ENCODE peak calls at places on chromosomes 6 and 20, in ten cellular contexts. One of them, this sample, is unnamed.

GRCh38 chr6:29530671-29531310 is 28.7 kb downstream of the UBD start:
- DNase-seq in foreskin fibroblast: no peak
- DNase-seq in HFFc6: no peak
- DNase-seq in ovary: no peak
- DNase-seq in heart right ventricle: no peak
- DNase-seq in cardiac fibroblast: no peak
- DNase-seq in ascending aorta: no peak
- DNase-seq in breast epithelium: no peak
- DNase-seq in WERI-Rb-1: no peak
- DNase-seq in stomach: no peak
- DNase-seq in this sample: no peak

GRCh38 chr6:152225231-152225934 is 411.8 kb downstream of the SYNE1 start:
- DNase-seq in foreskin fibroblast: peak; percentile 54
- DNase-seq in HFFc6: no peak
- DNase-seq in ovary: no peak
- DNase-seq in heart right ventricle: no peak
- DNase-seq in cardiac fibroblast: no peak
- DNase-seq in ascending aorta: no peak
- DNase-seq in breast epithelium: no peak
- DNase-seq in WERI-Rb-1: no peak
- DNase-seq in stomach: no peak
- DNase-seq in this sample: no peak

GRCh38 chr20:17202668-17203067 is 24.2 kb upstream of the PCSK2 start:
- DNase-seq in foreskin fibroblast: no peak
- DNase-seq in HFFc6: no peak
- DNase-seq in ovary: peak; percentile 19
- DNase-seq in heart right ventricle: no peak
- DNase-seq in cardiac fibroblast: no peak
- DNase-seq in ascending aorta: no peak
- DNase-seq in breast epithelium: no peak
- DNase-seq in WERI-Rb-1: no peak
- DNase-seq in stomach: no peak
- DNase-seq in this sample: no peak

GRCh38 chr6:126753616-126754015 is 364.9 kb upstream of the RSPO3 start:
- DNase-seq in foreskin fibroblast: no peak
- DNase-seq in HFFc6: no peak
- DNase-seq in ovary: no peak
- DNase-seq in heart right ventricle: no peak
- DNase-seq in cardiac fibroblast: no peak
- DNase-seq in ascending aorta: no peak
- DNase-seq in breast epithelium: no peak
- DNase-seq in WERI-Rb-1: no peak
- DNase-seq in stomach: no peak
- DNase-seq in this sample: no peak

GRCh38 chr20:5528719-5529256 is 212.0 kb upstream of the PROKR2 start:
- DNase-seq in foreskin fibroblast: peak; percentile 92
- DNase-seq in HFFc6: peak; percentile 71
- DNase-seq in ovary: peak; percentile 70
- DNase-seq in heart right ventricle: peak; percentile 16
- DNase-seq in cardiac fibroblast: peak; percentile 93
- DNase-seq in ascending aorta: peak; percentile 85
- DNase-seq in breast epithelium: peak; percentile 53
- DNase-seq in WERI-Rb-1: peak; percentile 71
- DNase-seq in stomach: peak; percentile 75
- DNase-seq in this sample: peak; percentile 41

GRCh38 chr6:7267521-7268091 is 45.4 kb downstream of the SSR1 start:
- DNase-seq in foreskin fibroblast: peak; percentile 98
- DNase-seq in HFFc6: peak; percentile 98
- DNase-seq in ovary: no peak
- DNase-seq in heart right ventricle: no peak
- DNase-seq in cardiac fibroblast: peak; percentile 90
- DNase-seq in ascending aorta: peak; percentile 77
- DNase-seq in breast epithelium: peak; percentile 72
- DNase-seq in WERI-Rb-1: no peak
- DNase-seq in stomach: peak; percentile 88
- DNase-seq in this sample: no peak

GRCh38 chr6:102197211-102197610 is 803.7 kb downstream of the GRIK2 start:
- DNase-seq in foreskin fibroblast: no peak
- DNase-seq in HFFc6: no peak
- DNase-seq in ovary: no peak
- DNase-seq in heart right ventricle: no peak
- DNase-seq in cardiac fibroblast: no peak
- DNase-seq in ascending aorta: no peak
- DNase-seq in breast epithelium: no peak
- DNase-seq in WERI-Rb-1: peak; percentile 10
- DNase-seq in stomach: no peak
- DNase-seq in this sample: no peak

GRCh38 chr20:24034820-24035219 is 46.2 kb upstream of the GGTLC1 start:
- DNase-seq in foreskin fibroblast: peak; percentile 3
- DNase-seq in HFFc6: no peak
- DNase-seq in ovary: no peak
- DNase-seq in heart right ventricle: no peak
- DNase-seq in cardiac fibroblast: peak; percentile 12
- DNase-seq in ascending aorta: no peak
- DNase-seq in breast epithelium: no peak
- DNase-seq in WERI-Rb-1: no peak
- DNase-seq in stomach: no peak
- DNase-seq in this sample: no peak

GRCh38 chr6:75183099-75183541 is 22.7 kb downstream of the COL12A1 start:
- DNase-seq in foreskin fibroblast: peak; percentile 82
- DNase-seq in HFFc6: peak; percentile 66
- DNase-seq in ovary: no peak
- DNase-seq in heart right ventricle: no peak
- DNase-seq in cardiac fibroblast: peak; percentile 54
- DNase-seq in ascending aorta: no peak
- DNase-seq in breast epithelium: no peak
- DNase-seq in WERI-Rb-1: no peak
- DNase-seq in stomach: no peak
- DNase-seq in this sample: no peak

DNA sequence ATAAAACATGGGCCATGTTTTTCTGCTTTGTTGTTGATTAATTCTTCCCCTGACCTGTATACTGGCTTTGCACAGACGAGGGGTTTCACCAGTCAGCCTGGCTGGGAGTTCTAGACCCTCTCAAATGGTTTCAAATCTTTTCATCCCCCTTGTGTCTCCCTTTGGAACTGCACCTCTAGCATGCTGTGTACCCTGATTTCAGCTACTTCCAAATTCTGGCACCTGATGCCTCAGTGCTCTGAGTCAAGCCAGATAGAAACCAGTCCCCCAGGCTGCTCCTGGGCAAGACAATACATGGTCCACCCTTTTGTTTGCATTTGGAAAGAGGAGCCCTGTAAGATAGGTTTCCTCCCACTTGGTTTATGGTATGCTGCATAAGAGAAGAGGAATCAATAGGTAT is 290.2 kb downstream of the BTBD3 start:
- DNase-seq in foreskin fibroblast: peak; percentile 61
- DNase-seq in HFFc6: no peak
- DNase-seq in ovary: no peak
- DNase-seq in heart right ventricle: no peak
- DNase-seq in cardiac fibroblast: peak; percentile 67
- DNase-seq in ascending aorta: no peak
- DNase-seq in breast epithelium: no peak
- DNase-seq in WERI-Rb-1: peak; percentile 51
- DNase-seq in stomach: peak; percentile 26
- DNase-seq in this sample: no peak
- TF ChIP-seq CTCF in foreskin fibroblast: peak; percentile 79
- TF ChIP-seq CTCF in HFFc6: peak; percentile 69
- TF ChIP-seq CTCF in ovary: no peak
- TF ChIP-seq CTCF in heart right ventricle: peak; percentile 54
- TF ChIP-seq CTCF in cardiac fibroblast: peak; percentile 79
- TF ChIP-seq CTCF in ascending aorta: no peak
- TF ChIP-seq CTCF in breast epithelium: no peak
- TF ChIP-seq CTCF in WERI-Rb-1: peak; percentile 77
- TF ChIP-seq CTCF in stomach: no peak
- TF ChIP-seq CTCF in this sample: peak; percentile 73

GRCh38 chr6:166173292-166173951 is 5.8 kb upstream of the TBXT start:
- DNase-seq in foreskin fibroblast: no peak
- DNase-seq in HFFc6: no peak
- DNase-seq in ovary: no peak
- DNase-seq in heart right ventricle: no peak
- DNase-seq in cardiac fibroblast: peak; percentile 6
- DNase-seq in ascending aorta: no peak
- DNase-seq in breast epithelium: no peak
- DNase-seq in WERI-Rb-1: peak; percentile 49
- DNase-seq in stomach: peak; percentile 40
- DNase-seq in this sample: no peak
- TF ChIP-seq CTCF in foreskin fibroblast: no peak
- TF ChIP-seq CTCF in HFFc6: no peak
- TF ChIP-seq CTCF in ovary: no peak
- TF ChIP-seq CTCF in heart right ventricle: no peak
- TF ChIP-seq CTCF in cardiac fibroblast: no peak
- TF ChIP-seq CTCF in ascending aorta: no peak
- TF ChIP-seq CTCF in breast epithelium: no peak
- TF ChIP-seq CTCF in WERI-Rb-1: no peak
- TF ChIP-seq CTCF in stomach: no peak
- TF ChIP-seq CTCF in this sample: no peak

GRCh38 chr20:50981714-50982048 is 23.1 kb downstream of the MOCS3 start:
- DNase-seq in foreskin fibroblast: no peak
- DNase-seq in HFFc6: no peak
- DNase-seq in ovary: no peak
- DNase-seq in heart right ventricle: no peak
- DNase-seq in cardiac fibroblast: no peak
- DNase-seq in ascending aorta: no peak
- DNase-seq in breast epithelium: no peak
- DNase-seq in WERI-Rb-1: no peak
- DNase-seq in stomach: no peak
- DNase-seq in this sample: no peak
- TF ChIP-seq CTCF in foreskin fibroblast: no peak
- TF ChIP-seq CTCF in HFFc6: peak; percentile 66
- TF ChIP-seq CTCF in ovary: no peak
- TF ChIP-seq CTCF in heart right ventricle: no peak
- TF ChIP-seq CTCF in cardiac fibroblast: no peak
- TF ChIP-seq CTCF in ascending aorta: no peak
- TF ChIP-seq CTCF in breast epithelium: no peak
- TF ChIP-seq CTCF in WERI-Rb-1: no peak
- TF ChIP-seq CTCF in stomach: no peak
- TF ChIP-seq CTCF in this sample: no peak

GRCh38 chr6:56961151-56961550 is 6.2 kb downstream of the BEND6 start:
- DNase-seq in foreskin fibroblast: no peak
- DNase-seq in HFFc6: no peak
- DNase-seq in ovary: no peak
- DNase-seq in heart right ventricle: no peak
- DNase-seq in cardiac fibroblast: no peak
- DNase-seq in ascending aorta: no peak
- DNase-seq in breast epithelium: no peak
- DNase-seq in WERI-Rb-1: no peak
- DNase-seq in stomach: no peak
- DNase-seq in this sample: no peak
- TF ChIP-seq CTCF in foreskin fibroblast: no peak
- TF ChIP-seq CTCF in HFFc6: no peak
- TF ChIP-seq CTCF in ovary: no peak
- TF ChIP-seq CTCF in heart right ventricle: no peak
- TF ChIP-seq CTCF in cardiac fibroblast: no peak
- TF ChIP-seq CTCF in ascending aorta: no peak
- TF ChIP-seq CTCF in breast epithelium: no peak
- TF ChIP-seq CTCF in WERI-Rb-1: no peak
- TF ChIP-seq CTCF in stomach: no peak
- TF ChIP-seq CTCF in this sample: no peak

GRCh38 chr6:166772518-166772917 is 145.5 kb upstream of the RPS6KA2 start:
- DNase-seq in foreskin fibroblast: no peak
- DNase-seq in HFFc6: no peak
- DNase-seq in ovary: no peak
- DNase-seq in heart right ventricle: no peak
- DNase-seq in cardiac fibroblast: no peak
- DNase-seq in ascending aorta: no peak
- DNase-seq in breast epithelium: no peak
- DNase-seq in WERI-Rb-1: peak; percentile 50
- DNase-seq in stomach: no peak
- DNase-seq in this sample: no peak
- TF ChIP-seq CTCF in foreskin fibroblast: no peak
- TF ChIP-seq CTCF in HFFc6: peak; percentile 30
- TF ChIP-seq CTCF in ovary: no peak
- TF ChIP-seq CTCF in heart right ventricle: no peak
- TF ChIP-seq CTCF in cardiac fibroblast: peak; percentile 12
- TF ChIP-seq CTCF in ascending aorta: no peak
- TF ChIP-seq CTCF in breast epithelium: no peak
- TF ChIP-seq CTCF in WERI-Rb-1: peak; percentile 73
- TF ChIP-seq CTCF in stomach: no peak
- TF ChIP-seq CTCF in this sample: no peak

DNA sequence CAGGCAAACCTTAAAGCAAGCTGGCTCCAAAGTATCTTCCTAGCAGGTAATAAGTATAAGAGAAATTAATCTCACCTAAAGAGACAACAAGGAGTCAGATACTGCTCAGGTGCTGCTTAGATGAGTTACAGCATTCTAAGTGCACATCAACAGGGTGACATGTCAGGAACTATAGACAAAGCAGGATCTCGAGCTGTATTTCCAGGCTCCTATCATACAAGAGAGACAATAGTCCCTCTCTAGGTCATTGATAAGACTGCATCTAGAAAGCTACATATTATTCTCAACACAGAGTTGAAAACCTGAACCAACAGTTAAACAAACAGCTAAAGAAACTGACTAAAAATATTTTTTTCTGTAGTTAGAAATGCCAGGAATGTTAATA is 3.9 kb downstream of the PTPRK start:
- DNase-seq in foreskin fibroblast: peak; percentile 55
- DNase-seq in HFFc6: peak; percentile 39
- DNase-seq in ovary: no peak
- DNase-seq in heart right ventricle: no peak
- DNase-seq in cardiac fibroblast: no peak
- DNase-seq in ascending aorta: no peak
- DNase-seq in breast epithelium: no peak
- DNase-seq in WERI-Rb-1: no peak
- DNase-seq in stomach: no peak
- DNase-seq in this sample: no peak
- TF ChIP-seq CTCF in foreskin fibroblast: peak; percentile 16
- TF ChIP-seq CTCF in HFFc6: peak; percentile 65
- TF ChIP-seq CTCF in ovary: no peak
- TF ChIP-seq CTCF in heart right ventricle: peak; percentile 48
- TF ChIP-seq CTCF in cardiac fibroblast: peak; percentile 37
- TF ChIP-seq CTCF in ascending aorta: no peak
- TF ChIP-seq CTCF in breast epithelium: no peak
- TF ChIP-seq CTCF in WERI-Rb-1: no peak
- TF ChIP-seq CTCF in stomach: no peak
- TF ChIP-seq CTCF in this sample: peak; percentile 50